ENCODE peak calls at places on chromosomes 7 and 10, in seven cellular contexts. C is smooth muscle cell of the brain vasculature, D is fibroblast of pulmonary artery, G is pancreas, Z is left kidney, M is H1, P is sigmoid colon. K is an unnamed sample.

GRCh38 chr7:142338633-142339501 is 81.0 kb upstream of the PRSS58 start:
- DNase-seq in C (no peak), D (no peak), G (no peak), Z (peak), M (peak), P (no peak), K (peak)

GRCh38 chr10:58435297-58435696 is 50.1 kb downstream of the TFAM start:
- DNase-seq in C (peak), D (peak), G (no peak), Z (peak), M (no peak), P (no peak), K (peak)

GRCh38 chr7:151013728-151014497 is 10.4 kb downstream of the ATG9B start:
- DNase-seq in C (no peak), D (peak), G (peak), Z (peak), M (peak), P (peak), K (no peak)

GRCh38 chr7:23277359-23277989 is 21.7 kb upstream of the MALSU1 start:
- DNase-seq in C (no peak), D (peak), G (peak), Z (peak), M (peak), P (no peak), K (peak)

GRCh38 chr7:128381161-128381821 is 19.8 kb upstream of the PRRT4 start:
- DNase-seq in C (no peak), D (no peak), G (no peak), Z (peak), M (no peak), P (no peak), K (no peak)

GRCh38 chr7:28771901-28772622 is 186.1 kb downstream of the TRIL start:
- DNase-seq in C (no peak), D (no peak), G (no peak), Z (no peak), M (no peak), P (no peak), K (no peak)

GRCh38 chr10:68561804-68562649 is 1.9 kb downstream of the TET1 start:
- DNase-seq in C (no peak), D (peak), G (no peak), Z (peak), M (no peak), P (no peak), K (peak)

GRCh38 chr7:156492170-156492569 is 148.4 kb upstream of the RNF32 start:
- DNase-seq in C (no peak), D (no peak), G (no peak), Z (no peak), M (no peak), P (no peak), K (no peak)

GRCh38 chr10:128124813-128125403 is 1.3 kb downstream of the MKI67 start:
- DNase-seq in C (no peak), D (no peak), G (no peak), Z (peak), M (no peak), P (no peak), K (peak)

GRCh38 chr7:108054537-108054936 is 51.6 kb upstream of the LAMB1 start:
- DNase-seq in C (no peak), D (no peak), G (no peak), Z (no peak), M (no peak), P (no peak), K (no peak)

GRCh38 chr7:1954366-1955004 is 278.3 kb downstream of the MAD1L1 start:
- DNase-seq in C (no peak), D (no peak), G (no peak), Z (no peak), M (no peak), P (no peak), K (no peak)

GRCh38 chr7:2698581-2699288 is 10.7 kb downstream of the AMZ1 start:
- DNase-seq in C (no peak), D (no peak), G (no peak), Z (no peak), M (no peak), P (no peak), K (no peak)

GRCh38 chr7:84232653-84233052 is 38.1 kb upstream of the SEMA3A start:
- DNase-seq in C (peak), D (peak), G (no peak), Z (no peak), M (no peak), P (no peak), K (peak)

GRCh38 chr10:77377034-77377433 is 260.6 kb downstream of the KCNMA1 start:
- DNase-seq in C (no peak), D (no peak), G (peak), Z (no peak), M (no peak), P (no peak), K (no peak)

GRCh38 chr10:79390551-79391229 is 43.4 kb downstream of the PPIF start:
- DNase-seq in C (no peak), D (no peak), G (no peak), Z (peak), M (no peak), P (peak), K (no peak)

GRCh38 chr10:6342091-6342490 is 139.4 kb downstream of the PFKFB3 start:
- DNase-seq in C (no peak), D (no peak), G (no peak), Z (peak), M (no peak), P (no peak), K (no peak)

GRCh38 chr7:110534241-110534931 is 556.5 kb upstream of the LRRN3 start:
- DNase-seq in C (peak), D (peak), G (no peak), Z (no peak), M (no peak), P (no peak), K (peak)

GRCh38 chr7:691361-692045 is 35.0 kb upstream of the DNAAF5 start:
- DNase-seq in C (no peak), D (no peak), G (no peak), Z (no peak), M (no peak), P (peak), K (no peak)

GRCh38 chr10:131569851-131570715 is 258.6 kb upstream of the TCERG1L start:
- DNase-seq in C (no peak), D (no peak), G (no peak), Z (no peak), M (peak), P (no peak), K (no peak)

GRCh38 chr10:23069019-23069665 is 26.2 kb upstream of the MSRB2 start:
- DNase-seq in C (no peak), D (no peak), G (no peak), Z (peak), M (no peak), P (no peak), K (no peak)

GRCh38 chr10:107952649-107953589 is 788.4 kb upstream of the SORCS1 start:
- DNase-seq in C (no peak), D (no peak), G (no peak), Z (peak), M (no peak), P (no peak), K (no peak)

GRCh38 chr7:41003031-41003925 is 699.6 kb downstream of the INHBA start:
- DNase-seq in C (no peak), D (peak), G (no peak), Z (peak), M (peak), P (no peak), K (no peak)

K was measured in mesenchymal stem cell.